ENCODE peak calls at places on chromosomes 6 and 20, in five cellular contexts. One of them, this sample, is unnamed.

GRCh38 chr20:63645218-63645617 is 8.0 kb downstream of the STMN3 start:
- DNase-seq in transverse colon: no peak
- DNase-seq in psoas muscle: no peak
- DNase-seq in GM04504: no peak
- DNase-seq in hepatocyte: no peak
- DNase-seq in this sample: no peak

GRCh38 chr6:80553071-80553740 is 446.7 kb downstream of the BCKDHB start:
- DNase-seq in hepatocyte: no peak
- DNase-seq in GM04504: no peak
- DNase-seq in psoas muscle: no peak
- DNase-seq in transverse colon: no peak
- DNase-seq in this sample: no peak

GRCh38 chr20:297925-298754 is 770 bp downstream of the ZCCHC3 start:
- DNase-seq in transverse colon: peak; percentile 84
- DNase-seq in psoas muscle: peak; percentile 83
- DNase-seq in hepatocyte: peak; percentile 64
- DNase-seq in GM04504: peak; percentile 47
- DNase-seq in this sample: peak; percentile 84

GRCh38 chr20:6702144-6702543 is 65.3 kb upstream of the BMP2 start:
- DNase-seq in transverse colon: no peak
- DNase-seq in hepatocyte: no peak
- DNase-seq in GM04504: no peak
- DNase-seq in psoas muscle: no peak
- DNase-seq in this sample: no peak

GRCh38 chr6:48664850-48665249 is 553.9 kb upstream of the PTCHD4 start:
- DNase-seq in GM04504: no peak
- DNase-seq in psoas muscle: no peak
- DNase-seq in hepatocyte: no peak
- DNase-seq in transverse colon: no peak
- DNase-seq in this sample: no peak

GRCh38 chr6:16811277-16811979 is 50.2 kb upstream of the ATXN1 start:
- DNase-seq in hepatocyte: no peak
- DNase-seq in transverse colon: no peak
- DNase-seq in psoas muscle: no peak
- DNase-seq in GM04504: no peak
- DNase-seq in this sample: no peak

GRCh38 chr20:41248371-41249024 is 69.0 kb downstream of the ZHX3 start:
- DNase-seq in transverse colon: no peak
- DNase-seq in hepatocyte: no peak
- DNase-seq in psoas muscle: no peak
- DNase-seq in GM04504: no peak
- DNase-seq in this sample: no peak

GRCh38 chr6:24517659-24518538 is 23.1 kb downstream of the ALDH5A1 start:
- DNase-seq in GM04504: no peak
- DNase-seq in hepatocyte: no peak
- DNase-seq in transverse colon: no peak
- DNase-seq in psoas muscle: no peak
- DNase-seq in this sample: no peak

GRCh38 chr6:127305741-127306140 is 37.7 kb downstream of the ECHDC1 start:
- DNase-seq in psoas muscle: no peak
- DNase-seq in GM04504: no peak
- DNase-seq in hepatocyte: no peak
- DNase-seq in transverse colon: no peak
- DNase-seq in this sample: no peak

GRCh38 chr20:40880063-40880715 is 148.4 kb upstream of the TOP1 start:
- DNase-seq in transverse colon: no peak
- DNase-seq in GM04504: no peak
- DNase-seq in psoas muscle: no peak
- DNase-seq in hepatocyte: no peak
- DNase-seq in this sample: no peak

GRCh38 chr6:12485226-12485764 is 195.1 kb downstream of the EDN1 start:
- DNase-seq in GM04504: no peak
- DNase-seq in transverse colon: no peak
- DNase-seq in psoas muscle: no peak
- DNase-seq in hepatocyte: no peak
- DNase-seq in this sample: no peak

GRCh38 chr6:19892250-19892649 is 55.1 kb downstream of the ID4 start:
- DNase-seq in psoas muscle: no peak
- DNase-seq in GM04504: no peak
- DNase-seq in transverse colon: peak; percentile 14
- DNase-seq in hepatocyte: peak; percentile 48
- DNase-seq in this sample: no peak

GRCh38 chr20:21280496-21281016 is 22.6 kb upstream of the XRN2 start:
- DNase-seq in GM04504: no peak
- DNase-seq in psoas muscle: no peak
- DNase-seq in transverse colon: peak; percentile 19
- DNase-seq in hepatocyte: no peak
- DNase-seq in this sample: no peak

GRCh38 chr20:25221592-25222460 is 26.1 kb upstream of the PYGB start:
- DNase-seq in psoas muscle: peak; percentile 74
- DNase-seq in transverse colon: no peak
- DNase-seq in hepatocyte: no peak
- DNase-seq in GM04504: no peak
- DNase-seq in this sample: no peak

GRCh38 chr20:43691928-43692524 is 25.1 kb downstream of the MYBL2 start:
- DNase-seq in hepatocyte: peak; percentile 71
- DNase-seq in transverse colon: peak; percentile 79
- DNase-seq in psoas muscle: no peak
- DNase-seq in GM04504: peak; percentile 9
- DNase-seq in this sample: peak; percentile 86

GRCh38 chr6:7836371-7837026 is 74.1 kb downstream of the TXNDC5 start:
- DNase-seq in transverse colon: no peak
- DNase-seq in GM04504: no peak
- DNase-seq in hepatocyte: no peak
- DNase-seq in psoas muscle: no peak
- DNase-seq in this sample: no peak

GRCh38 chr6:7087491-7087979 is 20.2 kb upstream of the RREB1 start:
- DNase-seq in hepatocyte: peak; percentile 75
- DNase-seq in GM04504: no peak
- DNase-seq in transverse colon: peak; percentile 73
- DNase-seq in psoas muscle: no peak
- DNase-seq in this sample: peak; percentile 61

GRCh38 chr6:13668291-13668928 is 43.2 kb downstream of the RANBP9 start:
- DNase-seq in hepatocyte: no peak
- DNase-seq in GM04504: no peak
- DNase-seq in transverse colon: no peak
- DNase-seq in psoas muscle: no peak
- DNase-seq in this sample: no peak

GRCh38 chr6:33621396-33622388 is 570 bp downstream of the ITPR3 start:
- DNase-seq in hepatocyte: peak; percentile 60
- DNase-seq in transverse colon: peak; percentile 60
- DNase-seq in psoas muscle: peak; percentile 74
- DNase-seq in GM04504: no peak
- DNase-seq in this sample: peak; percentile 68

GRCh38 chr6:137692806-137693205 is 174.3 kb upstream of the TNFAIP3 start:
- DNase-seq in GM04504: no peak
- DNase-seq in hepatocyte: no peak
- DNase-seq in transverse colon: no peak
- DNase-seq in psoas muscle: no peak
- DNase-seq in this sample: no peak

GRCh38 chr20:438581-439469 is 23.5 kb downstream of the TBC1D20 start:
- DNase-seq in psoas muscle: no peak
- DNase-seq in GM04504: no peak
- DNase-seq in hepatocyte: no peak
- DNase-seq in transverse colon: peak; percentile 41
- DNase-seq in this sample: peak; percentile 40

GRCh38 chr20:61510778-61511330 is 258.8 kb downstream of the CDH4 start:
- DNase-seq in GM04504: no peak
- DNase-seq in hepatocyte: no peak
- DNase-seq in transverse colon: no peak
- DNase-seq in psoas muscle: no peak
- DNase-seq in this sample: no peak

GRCh38 chr6:52976591-52977035 is 18.5 kb downstream of the GSTA4 start:
- DNase-seq in psoas muscle: no peak
- DNase-seq in transverse colon: peak; percentile 28
- DNase-seq in hepatocyte: peak; percentile 28
- DNase-seq in GM04504: no peak
- DNase-seq in this sample: no peak

GRCh38 chr6:44245391-44245911 is 1.4 kb upstream of the HSP90AB1 start:
- DNase-seq in GM04504: no peak
- DNase-seq in hepatocyte: no peak
- DNase-seq in psoas muscle: no peak
- DNase-seq in transverse colon: no peak
- DNase-seq in this sample: no peak

GRCh38 chr6:44672838-44673237 is 285.3 kb downstream of the CDC5L start:
- DNase-seq in GM04504: no peak
- DNase-seq in hepatocyte: no peak
- DNase-seq in psoas muscle: no peak
- DNase-seq in transverse colon: no peak
- DNase-seq in this sample: no peak

GRCh38 chr20:38927902-38928578 is 1.8 kb downstream of the FAM83D start:
- DNase-seq in psoas muscle: no peak
- DNase-seq in hepatocyte: no peak
- DNase-seq in GM04504: no peak
- DNase-seq in transverse colon: peak; percentile 51
- DNase-seq in this sample: peak; percentile 64

GRCh38 chr20:58749098-58749766 is 56.6 kb downstream of the NPEPL1 start:
- DNase-seq in hepatocyte: no peak
- DNase-seq in GM04504: no peak
- DNase-seq in psoas muscle: no peak
- DNase-seq in transverse colon: no peak
- DNase-seq in this sample: no peak

GRCh38 chr6:96433950-96434349 is 87.7 kb upstream of the UFL1 start:
- DNase-seq in hepatocyte: no peak
- DNase-seq in GM04504: no peak
- DNase-seq in transverse colon: no peak
- DNase-seq in psoas muscle: no peak
- DNase-seq in this sample: no peak

GRCh38 chr20:6994452-6994851 is 227.0 kb downstream of the BMP2 start:
- DNase-seq in transverse colon: no peak
- DNase-seq in psoas muscle: no peak
- DNase-seq in GM04504: peak; percentile 4
- DNase-seq in hepatocyte: peak; percentile 59
- DNase-seq in this sample: no peak

This sample was measured in mucosa of descending colon.